ENCODE peak calls at places on chromosomes 5 and 9, in four cellular contexts. P is GM12878, L is HepG2, E is H1. Q is an unnamed sample.

GRCh38 chr9:110015759-110016158 is 192.2 kb downstream of the C9orf152 start:
- DNase-seq in P (no peak), L (no peak), E (no peak), Q (no peak)

GRCh38 chr9:100322954-100323536 is 29.7 kb downstream of the TEX10 start:
- DNase-seq in P (no peak), L (peak), E (peak), Q (peak)

GRCh38 chr9:87678650-87679355 is 47.1 kb upstream of the CTSL start:
- DNase-seq in P (no peak), L (peak), E (no peak), Q (peak)

GRCh38 chr5:138635268-138635667 is 60.1 kb upstream of the HSPA9 start:
- DNase-seq in P (no peak), L (no peak), E (no peak), Q (no peak)

GRCh38 chr5:176784218-176785165 is 25.9 kb upstream of the UNC5A start:
- DNase-seq in P (no peak), L (peak), E (no peak), Q (no peak)

GRCh38 chr5:108642170-108642906 is 105.4 kb upstream of the FER start:
- DNase-seq in P (peak), L (peak), E (peak), Q (peak)

GRCh38 chr9:91328186-91328585 is 33.5 kb downstream of the AUH start:
- DNase-seq in P (no peak), L (no peak), E (no peak), Q (no peak)

GRCh38 chr9:128056086-128056485 is 11.0 kb downstream of the NAIF1 start:
- DNase-seq in P (no peak), L (no peak), E (no peak), Q (no peak)

GRCh38 chr5:60843693-60844428 is at the start of gene ELOVL7:
- DNase-seq in P (no peak), L (peak), E (peak), Q (peak)

GRCh38 chr9:37996050-37996811 is 72.8 kb downstream of the SHB start:
- DNase-seq in P (no peak), L (no peak), E (no peak), Q (no peak)

GRCh38 chr5:99191181-99191775 is 262.5 kb upstream of the CHD1 start:
- DNase-seq in P (no peak), L (no peak), E (no peak), Q (no peak)

GRCh38 chr9:75893096-75893495 is 2.6 kb downstream of the PCSK5 start:
- DNase-seq in P (no peak), L (no peak), E (no peak), Q (no peak)

GRCh38 chr5:84535281-84535680 is 150.6 kb upstream of the EDIL3 start:
- DNase-seq in P (no peak), L (no peak), E (no peak), Q (no peak)

GRCh38 chr5:32315221-32316014 is 2.7 kb upstream of the MTMR12 start:
- DNase-seq in P (no peak), L (no peak), E (no peak), Q (no peak)

GRCh38 chr9:110744753-110745522 is 76.3 kb downstream of the MUSK start:
- DNase-seq in P (no peak), L (no peak), E (no peak), Q (no peak)

GRCh38 chr9:127096208-127096607 is 26.2 kb downstream of the ANGPTL2 start:
- DNase-seq in P (no peak), L (no peak), E (no peak), Q (no peak)

GRCh38 chr5:135353952-135354721 is 44.9 kb downstream of the MACROH2A1 start:
- DNase-seq in P (no peak), L (no peak), E (no peak), Q (no peak)

GRCh38 chr5:126007841-126008240 is 415.4 kb upstream of the GRAMD2B start:
- DNase-seq in P (no peak), L (no peak), E (no peak), Q (no peak)

GRCh38 chr9:112112519-112112918 is 62.6 kb downstream of the SUSD1 start:
- DNase-seq in P (no peak), L (no peak), E (no peak), Q (no peak)

GRCh38 chr5:175281257-175281656 is 162.7 kb downstream of the DRD1 start:
- DNase-seq in P (no peak), L (no peak), E (no peak), Q (no peak)

GRCh38 chr9:1454211-1454979 is 404.2 kb downstream of the DMRT2 start:
- DNase-seq in P (no peak), L (peak), E (no peak), Q (no peak)

GRCh38 chr9:99076483-99077171 is 28.3 kb upstream of the TGFBR1 start:
- DNase-seq in P (no peak), L (no peak), E (no peak), Q (peak)

GRCh38 chr5:32852535-32852934 is 141.4 kb downstream of the NPR3 start:
- DNase-seq in P (no peak), L (peak), E (peak), Q (no peak)

GRCh38 chr9:36858805-36859375 is 175.2 kb downstream of the PAX5 start:
- DNase-seq in P (no peak), L (no peak), E (no peak), Q (no peak)

GRCh38 chr5:112824197-112824596 is 36.9 kb upstream of the SRP19 start:
- DNase-seq in P (no peak), L (no peak), E (no peak), Q (no peak)

GRCh38 chr5:68456756-68457217 is 241.2 kb downstream of the PIK3R1 start:
- DNase-seq in P (no peak), L (peak), E (no peak), Q (peak)

GRCh38 chr5:64637144-64637543 is 53.2 kb upstream of the SHISAL2B start:
- DNase-seq in P (no peak), L (no peak), E (no peak), Q (no peak)

GRCh38 chr9:70367305-70367930 is 47.0 kb downstream of the KLF9 start:
- DNase-seq in P (no peak), L (no peak), E (no peak), Q (no peak)

GRCh38 chr5:159593518-159594073 is 263.3 kb upstream of the IL12B start:
- DNase-seq in P (no peak), L (no peak), E (no peak), Q (no peak)

GRCh38 chr5:53236683-53237082 is 127.1 kb upstream of the MOCS2 start:
- DNase-seq in P (no peak), L (no peak), E (no peak), Q (no peak)

GRCh38 chr5:180591249-180591887 is at the start of gene SCGB3A1:
- DNase-seq in P (no peak), L (no peak), E (no peak), Q (peak)

GRCh38 chr5:6261668-6262067 is 116.7 kb downstream of the MED10 start:
- DNase-seq in P (no peak), L (no peak), E (no peak), Q (no peak)

GRCh38 chr5:105806601-105807000 is 1864.1 kb downstream of the EFNA5 start:
- DNase-seq in P (no peak), L (no peak), E (no peak), Q (no peak)

GRCh38 chr5:76580983-76581382 is 42.2 kb downstream of the F2RL2 start:
- DNase-seq in P (no peak), L (no peak), E (no peak), Q (no peak)

GRCh38 chr5:111998871-111999270 is 241.9 kb upstream of the NREP start:
- DNase-seq in P (no peak), L (no peak), E (no peak), Q (no peak)

GRCh38 chr5:141349917-141350619 is at the start of gene PCDHGB1:
- DNase-seq in P (no peak), L (peak), E (no peak), Q (peak)

GRCh38 chr5:107469485-107469884 is 201.3 kb downstream of the EFNA5 start:
- DNase-seq in P (no peak), L (no peak), E (no peak), Q (no peak)

DNA sequence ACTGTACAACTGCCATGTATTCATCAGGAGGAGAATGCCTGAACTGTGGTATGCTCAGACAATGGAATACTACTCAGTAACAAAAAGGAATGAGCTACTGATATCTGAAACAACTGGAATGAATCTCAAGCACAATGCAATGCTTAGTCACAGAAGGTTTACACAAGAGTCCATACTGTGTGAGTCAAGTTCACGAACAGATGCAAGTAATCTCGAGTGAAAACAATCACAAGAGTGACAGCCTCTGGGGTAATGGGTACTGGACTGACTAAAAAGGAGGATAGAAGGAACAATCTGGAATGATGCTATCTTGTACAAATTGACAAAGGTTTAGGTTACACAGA is 19.5 kb upstream of the GOLGA1 start:
- DNase-seq in P (no peak), L (no peak), E (no peak), Q (no peak)
- TF ChIP-seq CBX5 in P (no peak), L (no peak), E (no peak), Q (no peak)

GRCh38 chr9:80437825-80438224 is 866.1 kb downstream of the TLE4 start:
- DNase-seq in P (no peak), L (no peak), E (no peak), Q (no peak)

GRCh38 chr9:80440724-80441123 is 869.0 kb downstream of the TLE4 start:
- DNase-seq in P (no peak), L (no peak), E (no peak), Q (no peak)

GRCh38 chr9:80435591-80435990 is 863.8 kb downstream of the TLE4 start:
- DNase-seq in P (no peak), L (no peak), E (no peak), Q (no peak)
- TF ChIP-seq TAF1 in P (no peak), L (no peak), E (no peak), Q (no peak)

GRCh38 chr5:97550164-97550563 is 367.1 kb upstream of the RIOK2 start:
- DNase-seq in P (no peak), L (no peak), E (no peak), Q (no peak)
- TF ChIP-seq CBX5 in P (no peak), L (no peak), E (no peak), Q (no peak)

GRCh38 chr9:83406901-83407300 is 131.3 kb downstream of the FRMD3 start:
- DNase-seq in P (no peak), L (no peak), E (no peak), Q (no peak)
- TF ChIP-seq TAF1 in P (no peak), L (no peak), E (no peak), Q (no peak)

DNA sequence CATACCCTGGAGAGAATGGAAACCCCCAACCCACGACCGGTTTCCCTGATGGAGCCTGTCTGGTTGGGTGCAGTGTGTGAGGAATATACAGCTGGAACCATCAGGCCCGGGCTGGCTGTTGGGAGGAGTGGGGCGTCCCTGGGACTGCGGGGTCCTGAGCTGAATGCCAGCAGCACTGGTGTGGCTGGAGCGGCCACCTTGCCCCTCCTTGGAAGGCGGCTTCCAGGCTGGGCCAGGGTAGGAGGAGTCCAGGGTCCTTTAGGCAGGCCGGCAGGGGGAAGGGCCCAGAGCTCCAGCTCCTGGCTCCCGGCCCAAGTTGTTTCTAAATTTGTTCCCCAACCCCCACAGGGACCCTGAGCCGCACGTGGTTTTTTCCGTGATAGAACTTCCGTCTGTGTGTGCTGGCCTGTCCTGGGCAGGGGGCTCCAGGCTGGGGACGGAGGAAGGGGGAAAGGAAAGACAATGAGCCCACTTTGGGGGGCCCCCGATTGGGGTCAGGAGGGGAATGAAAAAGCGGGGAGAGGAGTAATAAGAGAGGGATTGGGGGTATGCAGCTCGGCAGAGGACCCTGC is 683 bp upstream of the TOR4A start:
- DNase-seq in P (no peak), L (peak), E (no peak), Q (peak)
- TF ChIP-seq CBX5 in P (no peak), L (no peak), E (no peak), Q (no peak)

GRCh38 chr9:93958875-93959682 is 3.9 kb upstream of the BARX1 start:
- DNase-seq in P (no peak), L (no peak), E (no peak), Q (no peak)
- TF ChIP-seq TAF1 in P (no peak), L (no peak), E (no peak), Q (no peak)